ENCODE peak calls at places on chromosomes 12 and 14, in six cellular contexts. C is AG10803, E is heart left ventricle, N is body of pancreas, V is GM06990, A is HFFc6. R is an unnamed sample.

GRCh38 chr14:32565256-32565655 is 236.2 kb downstream of the AKAP6 start:
- DNase-seq in C (no peak), E (no peak), N (no peak), V (no peak), A (no peak), R (no peak)

GRCh38 chr12:105922670-105923102 is 216.1 kb downstream of the NUAK1 start:
- DNase-seq in C (peak; percentile 78), E (no peak), N (no peak), V (no peak), A (peak; percentile 76), R (no peak)

GRCh38 chr12:121530600-121531355 is 50.0 kb downstream of the KDM2B start:
- DNase-seq in C (peak; percentile 80), E (peak; percentile 78), N (peak; percentile 40), V (peak; percentile 60), A (peak; percentile 26), R (peak; percentile 68)

GRCh38 chr14:99534863-99535262 is 53.7 kb downstream of the CCNK start:
- DNase-seq in C (no peak), E (peak; percentile 67), N (no peak), V (no peak), A (no peak), R (no peak)

GRCh38 chr12:68280240-68280639 is 26.8 kb upstream of the IL22 start:
- DNase-seq in C (no peak), E (no peak), N (no peak), V (no peak), A (no peak), R (no peak)

GRCh38 chr12:52956987-52957386 is 8.1 kb downstream of the KRT18 start:
- DNase-seq in C (no peak), E (no peak), N (no peak), V (no peak), A (no peak), R (no peak)

GRCh38 chr12:51190820-51191219 is 17.9 kb upstream of the TFCP2 start:
- DNase-seq in C (no peak), E (no peak), N (no peak), V (no peak), A (no peak), R (no peak)

GRCh38 chr14:56812364-56813103 is 2.3 kb upstream of the OTX2 start:
- DNase-seq in C (no peak), E (no peak), N (no peak), V (no peak), A (no peak), R (no peak)

GRCh38 chr14:30108975-30109700 is 181.5 kb upstream of the PRKD1 start:
- DNase-seq in C (peak; percentile 75), E (no peak), N (no peak), V (no peak), A (peak; percentile 51), R (no peak)

GRCh38 chr14:102723650-102724049 is 53.6 kb upstream of the TRAF3 start:
- DNase-seq in C (peak; percentile 8), E (no peak), N (no peak), V (no peak), A (no peak), R (no peak)

GRCh38 chr12:89874146-89874545 is 165.5 kb upstream of the ATP2B1 start:
- DNase-seq in C (peak; percentile 12), E (peak; percentile 37), N (no peak), V (no peak), A (no peak), R (no peak)

GRCh38 chr12:12563529-12563928 is 866 bp upstream of the DUSP16 start:
- DNase-seq in C (peak; percentile 3), E (no peak), N (no peak), V (no peak), A (peak; percentile 6), R (no peak)

GRCh38 chr14:22980672-22981089 is 1.7 kb downstream of the AJUBA start:
- DNase-seq in C (peak; percentile 67), E (peak; percentile 52), N (peak; percentile 64), V (no peak), A (peak; percentile 38), R (no peak)

GRCh38 chr12:9372202-9372601 is 164.0 kb upstream of the PZP start:
- DNase-seq in C (peak; percentile 9), E (no peak), N (no peak), V (no peak), A (no peak), R (no peak)

GRCh38 chr14:95597784-95598204 is 62.9 kb downstream of the GLRX5 start:
- DNase-seq in C (peak; percentile 19), E (no peak), N (peak; percentile 22), V (no peak), A (peak; percentile 4), R (peak; percentile 43)

GRCh38 chr14:68791078-68791983 is 1.5 kb downstream of the ZFP36L1 start:
- DNase-seq in C (peak; percentile 42), E (peak; percentile 21), N (no peak), V (no peak), A (no peak), R (no peak)

GRCh38 chr14:100297320-100298300 is 8.6 kb downstream of the SLC25A29 start:
- DNase-seq in C (peak; percentile 83), E (peak; percentile 78), N (peak; percentile 69), V (peak; percentile 55), A (peak; percentile 53), R (peak; percentile 92)

GRCh38 chr12:19969476-19969875 is 398.9 kb upstream of the PDE3A start:
- DNase-seq in C (no peak), E (no peak), N (no peak), V (no peak), A (no peak), R (no peak)

GRCh38 chr14:100115726-100116125 is 43.7 kb downstream of the DEGS2 start:
- DNase-seq in C (no peak), E (no peak), N (no peak), V (no peak), A (no peak), R (no peak)

GRCh38 chr12:14514154-14514842 is 53.4 kb downstream of the PLBD1 start:
- DNase-seq in C (peak; percentile 16), E (peak; percentile 23), N (peak; percentile 81), V (peak; percentile 18), A (peak; percentile 11), R (peak; percentile 21)

GRCh38 chr12:53347905-53348304 is 11.8 kb upstream of the SP7 start:
- DNase-seq in C (no peak), E (no peak), N (no peak), V (no peak), A (no peak), R (no peak)

GRCh38 chr14:104428333-104428851 is 151.2 kb upstream of the C14orf180 start:
- DNase-seq in C (no peak), E (no peak), N (no peak), V (no peak), A (no peak), R (no peak)

GRCh38 chr14:73784065-73784987 is 67.3 kb upstream of the PTGR2 start:
- DNase-seq in C (peak; percentile 85), E (no peak), N (peak; percentile 78), V (no peak), A (peak; percentile 63), R (no peak)

GRCh38 chr12:56193025-56193578 is 3.8 kb upstream of the SMARCC2 start:
- DNase-seq in C (peak; percentile 85), E (peak; percentile 76), N (peak; percentile 85), V (peak; percentile 44), A (peak; percentile 82), R (peak; percentile 81)

GRCh38 chr12:129848921-129849320 is 54.9 kb downstream of the TMEM132D start:
- DNase-seq in C (no peak), E (no peak), N (no peak), V (no peak), A (no peak), R (no peak)
- TF ChIP-seq CTCF in C (no peak), E (no peak), N (no peak), V (no peak), A (no peak), R (no peak)

DNA sequence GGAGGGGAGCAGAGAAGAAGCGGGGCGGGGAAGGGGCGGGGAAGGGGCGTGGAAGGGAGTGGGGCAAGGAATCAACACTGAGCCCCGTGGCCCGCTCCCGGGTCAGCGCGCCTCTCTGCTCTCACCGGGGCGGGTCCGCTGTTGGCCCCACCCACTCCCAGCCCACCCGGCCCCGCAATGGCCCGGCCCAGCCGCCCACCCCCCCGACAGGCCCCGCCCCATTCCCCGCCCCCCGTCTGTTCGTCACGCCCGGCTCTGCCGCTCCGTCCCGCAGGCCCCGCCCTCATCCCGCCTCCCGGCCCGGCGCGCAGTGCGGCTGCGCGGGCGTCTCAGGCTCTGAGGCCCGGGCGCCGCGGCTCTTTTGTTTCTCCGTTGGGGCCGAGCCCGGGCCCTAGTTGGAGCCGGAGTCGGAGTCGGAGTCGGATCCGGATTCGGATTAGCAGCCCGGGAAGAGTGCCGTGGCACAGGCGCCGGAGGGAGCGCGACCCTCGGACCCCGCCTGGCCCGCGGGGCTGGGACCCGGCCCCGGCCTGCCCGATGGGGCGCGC is at the start of gene ULK1:
- DNase-seq in C (peak; percentile 78), E (peak; percentile 93), N (peak; percentile 95), V (peak; percentile 86), A (peak; percentile 71), R (peak; percentile 100)
- TF ChIP-seq CTCF in C (no peak), E (no peak), N (no peak), V (no peak), A (no peak), R (no peak)

DNA sequence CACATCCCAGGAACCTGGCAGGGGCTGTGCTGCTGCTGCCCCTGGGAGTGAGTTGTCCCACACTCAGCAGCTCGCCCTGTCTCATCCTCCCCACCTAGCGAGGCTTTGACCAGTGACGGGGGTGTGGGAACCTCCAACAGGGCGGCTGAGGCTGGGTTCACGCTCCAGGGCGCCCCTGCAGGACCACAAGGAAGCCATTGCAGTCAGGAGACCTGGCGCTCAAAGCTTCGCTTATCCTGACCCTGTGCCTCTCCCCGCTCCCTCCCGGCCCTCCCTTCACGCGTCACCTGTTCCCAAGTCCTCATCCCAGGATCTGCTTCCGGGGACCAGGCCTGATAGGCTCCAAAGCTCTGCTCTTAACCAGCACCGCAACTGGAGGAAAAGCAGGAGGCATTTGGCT is 272.0 kb upstream of the SFSWAP start:
- DNase-seq in C (no peak), E (no peak), N (no peak), V (no peak), A (no peak), R (no peak)
- TF ChIP-seq CTCF in C (no peak), E (no peak), N (no peak), V (peak; percentile 14), A (no peak), R (no peak)

GRCh38 chr12:96906849-96907664 is at the start of gene NEDD1:
- DNase-seq in C (peak; percentile 68), E (peak; percentile 89), N (peak; percentile 83), V (peak; percentile 93), A (peak; percentile 70), R (peak; percentile 94)

GRCh38 chr12:96901175-96901574 is 5.9 kb upstream of the NEDD1 start:
- DNase-seq in C (no peak), E (no peak), N (no peak), V (no peak), A (no peak), R (no peak)

GRCh38 chr12:96906498-96906848 is 584 bp upstream of the NEDD1 start:
- DNase-seq in C (no peak), E (no peak), N (no peak), V (no peak), A (no peak), R (no peak)

GRCh38 chr12:96907681-96908163 is 665 bp downstream of the NEDD1 start:
- DNase-seq in C (peak; percentile 26), E (no peak), N (peak; percentile 14), V (no peak), A (no peak), R (peak; percentile 30)

DNA sequence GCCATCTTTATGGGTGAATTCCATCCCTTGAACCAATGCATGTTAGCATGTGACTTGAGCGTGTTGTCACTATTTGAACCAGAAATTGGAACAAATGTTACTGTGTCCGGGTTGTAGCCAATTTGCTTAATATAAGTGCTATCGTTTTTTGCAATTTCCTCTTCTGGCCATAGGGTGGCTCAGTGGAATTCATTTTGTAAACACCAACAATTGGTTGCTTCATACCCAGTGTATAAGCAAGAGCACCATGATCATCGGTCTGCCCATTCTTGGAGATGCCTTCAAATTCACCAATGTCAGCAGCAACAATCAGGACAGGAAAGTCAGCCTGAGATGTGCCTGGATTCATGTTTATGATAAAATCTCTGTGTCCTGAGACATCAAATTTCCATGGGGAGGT is 5.0 kb upstream of the NEDD1 start:
- DNase-seq in C (no peak), E (no peak), N (no peak), V (no peak), A (no peak), R (no peak)
- TF ChIP-seq CTCF in C (no peak), E (no peak), N (no peak), V (peak; percentile 23), A (peak; percentile 37), R (peak; percentile 9)

R was measured in GM20000.